ENCODE peak calls at places on chromosome 15, in nine cellular contexts. V is naive thymus-derived CD8-positive, alpha-beta T cell; H is tibial nerve; G is mesendoderm; E is Panc1; I is Ammon's horn; Z is activated gamma-delta T cell treated with Interleukin-2 at 50 U/mL for 16 hours; U is non-pigmented ciliary epithelial cell; A is GM04504. Q is an unnamed sample.

GRCh38 chr15:80173022-80173759 is 20.4 kb downstream of the FAH start:
- DNase-seq in G (peak; percentile 82), V (peak; percentile 65), E (no peak), A (no peak), I (peak; percentile 31), Z (peak; percentile 68), U (no peak), H (peak; percentile 39), Q (peak; percentile 69)

GRCh38 chr15:48644827-48645557 is 517 bp downstream of the FBN1 start:
- DNase-seq in E (no peak), G (peak; percentile 84), Z (no peak), V (no peak), A (no peak), I (peak; percentile 79), U (no peak), H (no peak), Q (no peak)

GRCh38 chr15:44308415-44308814 is 19.9 kb downstream of the GOLM2 start:
- DNase-seq in H (no peak), G (no peak), Z (no peak), A (no peak), E (no peak), V (no peak), I (no peak), U (no peak), Q (no peak)

GRCh38 chr15:93135997-93136397 is 47.0 kb upstream of the RGMA start:
- DNase-seq in H (no peak), U (no peak), A (no peak), G (no peak), V (no peak), I (no peak), Z (no peak), E (no peak), Q (no peak)

GRCh38 chr15:79185199-79185598 is 94.6 kb upstream of the RASGRF1 start:
- DNase-seq in H (no peak), I (no peak), U (no peak), G (peak; percentile 52), E (no peak), A (no peak), Z (no peak), V (no peak), Q (no peak)

GRCh38 chr15:66595937-66596545 is 30.2 kb upstream of the LCTL start:
- DNase-seq in V (no peak), Z (no peak), U (no peak), A (peak; percentile 58), I (no peak), E (peak; percentile 24), G (no peak), H (no peak), Q (no peak)

GRCh38 chr15:33194704-33195261 is at the start of gene FMN1:
- DNase-seq in G (peak; percentile 98), E (peak; percentile 81), I (peak; percentile 98), Z (peak; percentile 88), U (peak; percentile 66), A (peak; percentile 77), H (peak; percentile 69), V (peak; percentile 86), Q (peak; percentile 80)

GRCh38 chr15:68596691-68597090 is 17.9 kb downstream of the CORO2B start:
- DNase-seq in H (no peak), I (no peak), G (no peak), E (no peak), Z (no peak), V (no peak), U (no peak), A (no peak), Q (no peak)

GRCh38 chr15:60972866-60973265 is 256.2 kb downstream of the RORA start:
- DNase-seq in A (peak; percentile 57), G (no peak), H (no peak), Z (no peak), E (no peak), I (no peak), V (no peak), U (peak; percentile 84), Q (peak; percentile 40)

GRCh38 chr15:38253448-38253847 is 812 bp downstream of the SPRED1 start:
- DNase-seq in U (peak; percentile 79), G (peak; percentile 70), A (no peak), H (no peak), E (no peak), Z (no peak), V (peak; percentile 1), I (peak; percentile 22), Q (peak; percentile 87)

GRCh38 chr15:49843725-49844124 is 222.9 kb downstream of the DTWD1 start:
- DNase-seq in I (no peak), U (no peak), G (no peak), A (no peak), E (no peak), V (no peak), Z (no peak), H (no peak), Q (no peak)

GRCh38 chr15:92907229-92907628 is 7.1 kb downstream of the CHD2 start:
- DNase-seq in H (no peak), U (no peak), V (no peak), Z (no peak), I (no peak), A (no peak), E (no peak), G (no peak), Q (no peak)

GRCh38 chr15:70156781-70157261 is 59.1 kb upstream of the TLE3 start:
- DNase-seq in G (no peak), V (no peak), Z (no peak), E (no peak), H (no peak), A (peak; percentile 20), U (peak; percentile 20), I (peak; percentile 59), Q (peak; percentile 32)

GRCh38 chr15:98597666-98598065 is 50.7 kb upstream of the IGF1R start:
- DNase-seq in A (no peak), U (no peak), H (no peak), V (no peak), G (peak; percentile 77), Z (no peak), I (no peak), E (no peak), Q (no peak)

GRCh38 chr15:70524470-70524869 is 238.9 kb downstream of the UACA start:
- DNase-seq in H (no peak), G (no peak), V (no peak), U (no peak), A (no peak), E (no peak), I (no peak), Z (no peak), Q (no peak)

GRCh38 chr15:79682285-79682684 is 214.5 kb downstream of the MTHFS start:
- DNase-seq in A (peak; percentile 80), Z (no peak), G (no peak), V (no peak), U (peak; percentile 67), E (no peak), H (no peak), I (peak; percentile 29), Q (peak; percentile 53)

GRCh38 chr15:41494190-41494921 is 682 bp downstream of the ITPKA start:
- DNase-seq in E (no peak), U (no peak), H (no peak), I (no peak), V (peak; percentile 40), G (peak; percentile 70), Z (peak; percentile 19), A (no peak), Q (no peak)

GRCh38 chr15:77120576-77120975 is 49.7 kb upstream of the TSPAN3 start:
- DNase-seq in I (no peak), U (no peak), A (no peak), Z (no peak), G (no peak), E (no peak), H (no peak), V (no peak), Q (no peak)

GRCh38 chr15:80695099-80695910 is at the start of gene ABHD17C:
- DNase-seq in H (peak; percentile 31), E (no peak), I (peak; percentile 58), A (peak; percentile 33), V (peak; percentile 33), U (no peak), Z (peak; percentile 31), G (peak; percentile 55), Q (peak; percentile 51)

GRCh38 chr15:97350813-97351212 is 609.7 kb upstream of the ARRDC4 start:
- DNase-seq in Z (no peak), A (no peak), U (no peak), G (no peak), V (no peak), E (no peak), I (no peak), H (no peak), Q (no peak)

GRCh38 chr15:51270706-51271105 is 67.7 kb downstream of the CYP19A1 start:
- DNase-seq in E (no peak), V (no peak), Z (no peak), G (no peak), I (peak; percentile 84), H (no peak), U (no peak), A (no peak), Q (no peak)

GRCh38 chr15:57647791-57648130 is 56.1 kb downstream of the MYZAP start:
- DNase-seq in U (no peak), I (no peak), A (no peak), Z (no peak), H (no peak), E (no peak), V (no peak), G (peak; percentile 29), Q (peak; percentile 83)

GRCh38 chr15:100692671-100693070 is 90.3 kb downstream of the ASB7 start:
- DNase-seq in V (no peak), I (no peak), U (no peak), A (no peak), Z (no peak), E (no peak), H (no peak), G (no peak), Q (no peak)

GRCh38 chr15:81068516-81068915 is 65.6 kb upstream of the CFAP161 start:
- DNase-seq in U (no peak), A (no peak), H (no peak), Z (no peak), V (no peak), I (no peak), E (no peak), G (no peak), Q (no peak)

GRCh38 chr15:57537072-57537471 is 54.6 kb upstream of the MYZAP start:
- DNase-seq in U (no peak), A (peak; percentile 73), Z (no peak), I (peak; percentile 77), E (no peak), G (peak; percentile 95), H (no peak), V (no peak), Q (peak; percentile 58)

GRCh38 chr15:99306694-99307338 is 55.5 kb downstream of the LRRC28 start:
- DNase-seq in G (no peak), V (no peak), U (no peak), I (no peak), A (no peak), E (no peak), Z (no peak), H (no peak), Q (no peak)

GRCh38 chr15:97061392-97061791 is 730.9 kb downstream of the NR2F2 start:
- DNase-seq in A (no peak), E (no peak), U (no peak), I (no peak), V (no peak), Z (no peak), G (no peak), H (no peak), Q (no peak)

GRCh38 chr15:52054381-52054780 is 35.4 kb downstream of the MAPK6 start:
- DNase-seq in A (no peak), Z (no peak), I (no peak), E (no peak), G (no peak), H (no peak), U (no peak), V (no peak), Q (no peak)

GRCh38 chr15:20646529-20647142 is 105.0 kb upstream of the GOLGA6L6 start:
- DNase-seq in H (no peak), V (no peak), G (no peak), A (no peak), U (no peak), E (no peak), I (no peak), Z (no peak), Q (no peak)

GRCh38 chr15:91480426-91480825 is 373.1 kb upstream of the SLCO3A1 start:
- DNase-seq in H (no peak), V (no peak), E (no peak), G (no peak), I (no peak), A (no peak), Z (no peak), U (no peak), Q (no peak)

GRCh38 chr15:48775556-48775955 is 35.3 kb downstream of the CEP152 start:
- DNase-seq in Z (no peak), V (no peak), E (no peak), U (no peak), I (no peak), H (no peak), G (no peak), A (no peak), Q (peak; percentile 24)